ENCODE peak calls at places on chromosomes 5 and 9, in five cellular contexts. S, O, F, E and L are unnamed samples.

GRCh38 chr5:106321242-106321641 is 1349.5 kb downstream of the EFNA5 start:
- DNase-seq in S (no peak), O (no peak), F (no peak), E (no peak), L (no peak)

GRCh38 chr5:132184588-132184987 is 43.1 kb downstream of the P4HA2 start:
- DNase-seq in S (no peak), O (no peak), F (no peak), E (peak), L (no peak)

GRCh38 chr5:115509547-115509946 is 35.0 kb downstream of the FEM1C start:
- DNase-seq in S (no peak), O (no peak), F (no peak), E (no peak), L (no peak)

GRCh38 chr5:6652025-6652424 is 18.8 kb downstream of the SRD5A1 start:
- DNase-seq in S (no peak), O (no peak), F (no peak), E (no peak), L (no peak)

GRCh38 chr9:89179920-89180667 is 1.5 kb upstream of the SHC3 start:
- DNase-seq in S (peak), O (peak), F (peak), E (peak), L (no peak)

GRCh38 chr9:133876836-133877235 is 115.3 kb downstream of the VAV2 start:
- DNase-seq in S (no peak), O (no peak), F (no peak), E (no peak), L (no peak)

GRCh38 chr9:129181246-129181645 is 3.2 kb upstream of the IER5L start:
- DNase-seq in S (no peak), O (no peak), F (no peak), E (no peak), L (no peak)

GRCh38 chr5:94241288-94241651 is 377.1 kb downstream of the KIAA0825 start:
- DNase-seq in S (no peak), O (no peak), F (no peak), E (no peak), L (no peak)

GRCh38 chr5:149628221-149628620 is 46.9 kb downstream of the ARHGEF37 start:
- DNase-seq in S (no peak), O (no peak), F (no peak), E (no peak), L (no peak)

GRCh38 chr5:94691947-94692346 is 73.5 kb downstream of the SLF1 start:
- DNase-seq in S (peak), O (no peak), F (no peak), E (no peak), L (no peak)

GRCh38 chr9:93896496-93897033 is 58.6 kb downstream of the BARX1 start:
- DNase-seq in S (no peak), O (no peak), F (no peak), E (no peak), L (no peak)

GRCh38 chr5:166845044-166845443 is 1446.4 kb upstream of the WWC1 start:
- DNase-seq in S (no peak), O (no peak), F (no peak), E (peak), L (no peak)

GRCh38 chr5:160286947-160287346 is 25.4 kb downstream of the CCNJL start:
- DNase-seq in S (no peak), O (no peak), F (no peak), E (no peak), L (no peak)

GRCh38 chr9:69109152-69109551 is 64.9 kb upstream of the TJP2 start:
- DNase-seq in S (no peak), O (no peak), F (no peak), E (no peak), L (no peak)

GRCh38 chr5:124764992-124765611 is 18.7 kb upstream of the ZNF608 start:
- DNase-seq in S (no peak), O (no peak), F (no peak), E (no peak), L (no peak)

GRCh38 chr9:70159630-70160029 is 99.1 kb upstream of the SMC5 start:
- DNase-seq in S (no peak), O (no peak), F (no peak), E (no peak), L (no peak)

GRCh38 chr5:132463808-132464154 is 26.8 kb downstream of the IRF1 start:
- DNase-seq in S (no peak), O (no peak), F (no peak), E (no peak), L (no peak)

GRCh38 chr5:115549154-115549553 is 4.6 kb upstream of the FEM1C start:
- DNase-seq in S (no peak), O (no peak), F (no peak), E (no peak), L (no peak)

GRCh38 chr9:97386733-97387503 is 25.0 kb upstream of the TDRD7 start:
- DNase-seq in S (peak), O (peak), F (peak), E (peak), L (peak)

GRCh38 chr5:69454460-69455249 is 37.9 kb upstream of the OCLN start:
- DNase-seq in S (no peak), O (no peak), F (no peak), E (peak), L (no peak)

GRCh38 chr5:170963521-170963920 is 101.7 kb downstream of the RANBP17 start:
- DNase-seq in S (no peak), O (no peak), F (no peak), E (no peak), L (no peak)

GRCh38 chr5:100647461-100648230 is 112.5 kb downstream of the FAM174A start:
- DNase-seq in S (no peak), O (no peak), F (peak), E (peak), L (no peak)

GRCh38 chr5:118825226-118825625 is 163.1 kb downstream of the DTWD2 start:
- DNase-seq in S (no peak), O (no peak), F (no peak), E (no peak), L (no peak)

GRCh38 chr5:132205385-132206125 is 22.1 kb downstream of the P4HA2 start:
- DNase-seq in S (no peak), O (no peak), F (peak), E (no peak), L (no peak)

GRCh38 chr5:169801781-169802180 is 164.7 kb downstream of the DOCK2 start:
- DNase-seq in S (no peak), O (no peak), F (no peak), E (no peak), L (no peak)